ENCODE peak calls at places on chromosome 3, in six cellular contexts. H is AG04450; L is posterior vena cava; R is stimulated activated CD4-positive, alpha-beta T cell treated with anti-CD3 and anti-CD28 coated beads, Interleukin-2, amount 100 ng/mL, for 48 hours; W is activated CD4-positive, alpha-beta T cell treated with anti-CD3 and anti-CD28 coated beads, Interleukin-2, amount 50 U/mL, for 24 hours; U is endothelial cell. B is an unnamed sample.

GRCh38 chr3:52121459-52121795 is 32.8 kb downstream of the POC1A start:
- DNase-seq in H (no peak), L (no peak), R (no peak), W (no peak), U (no peak), B (no peak)

GRCh38 chr3:194503101-194503531 is 16.3 kb upstream of the ATP13A3 start:
- DNase-seq in H (no peak), L (no peak), R (no peak), W (no peak), U (no peak), B (peak; percentile 50)

GRCh38 chr3:141828487-141829284 is 47.8 kb upstream of the ATP1B3 start:
- DNase-seq in H (no peak), L (no peak), R (no peak), W (no peak), U (no peak), B (no peak)

GRCh38 chr3:15291589-15292541 is 40.5 kb downstream of the SH3BP5 start:
- DNase-seq in H (no peak), L (peak; percentile 79), R (no peak), W (peak; percentile 18), U (no peak), B (no peak)

GRCh38 chr3:69425249-69425648 is 39.4 kb upstream of the FRMD4B start:
- DNase-seq in H (no peak), L (no peak), R (no peak), W (no peak), U (peak; percentile 46), B (no peak)

GRCh38 chr3:171125010-171125409 is 98.5 kb upstream of the SLC2A2 start:
- DNase-seq in H (no peak), L (no peak), R (no peak), W (no peak), U (no peak), B (no peak)

GRCh38 chr3:165946360-165946759 is 109.1 kb upstream of the BCHE start:
- DNase-seq in H (no peak), L (no peak), R (no peak), W (no peak), U (no peak), B (no peak)

GRCh38 chr3:127088511-127089430 is 104.2 kb upstream of the PRR23E start:
- DNase-seq in H (no peak), L (peak; percentile 45), R (no peak), W (no peak), U (no peak), B (no peak)

GRCh38 chr3:193831495-193832455 is 238.8 kb downstream of the OPA1 start:
- DNase-seq in H (no peak), L (no peak), R (no peak), W (no peak), U (no peak), B (no peak)

GRCh38 chr3:36372534-36372935 is 7.8 kb upstream of the STAC start:
- DNase-seq in H (no peak), L (no peak), R (no peak), W (no peak), U (no peak), B (no peak)

GRCh38 chr3:60933828-60934227 is 317.4 kb downstream of the FHIT start:
- DNase-seq in H (no peak), L (no peak), R (no peak), W (no peak), U (no peak), B (no peak)

GRCh38 chr3:123286308-123287023 is 84.7 kb downstream of the SEC22A start:
- DNase-seq in H (peak; percentile 32), L (no peak), R (peak; percentile 32), W (no peak), U (peak; percentile 78), B (no peak)

GRCh38 chr3:157247391-157247790 is 87.4 kb upstream of the CCNL1 start:
- DNase-seq in H (no peak), L (no peak), R (no peak), W (no peak), U (no peak), B (no peak)

GRCh38 chr3:182889948-182890629 is 90.2 kb downstream of the DCUN1D1 start:
- DNase-seq in H (no peak), L (no peak), R (no peak), W (no peak), U (no peak), B (no peak)

GRCh38 chr3:184597783-184598182 is 36.2 kb downstream of the EPHB3 start:
- DNase-seq in H (no peak), L (peak; percentile 61), R (no peak), W (no peak), U (no peak), B (no peak)

GRCh38 chr3:81734742-81735141 is 26.7 kb downstream of the GBE1 start:
- DNase-seq in H (no peak), L (no peak), R (no peak), W (no peak), U (no peak), B (no peak)

GRCh38 chr3:102190340-102190723 is 244.5 kb upstream of the ZPLD1 start:
- DNase-seq in H (no peak), L (no peak), R (no peak), W (no peak), U (no peak), B (no peak)

GRCh38 chr3:186054481-186055399 is 54.1 kb downstream of the ETV5 start:
- DNase-seq in H (no peak), L (no peak), R (no peak), W (no peak), U (no peak), B (no peak)

GRCh38 chr3:151009981-151010380 is 37.5 kb upstream of the CLRN1 start:
- DNase-seq in H (no peak), L (no peak), R (no peak), W (no peak), U (no peak), B (no peak)

GRCh38 chr3:99172736-99173657 is 271.5 kb upstream of the DCBLD2 start:
- DNase-seq in H (peak; percentile 50), L (peak; percentile 59), R (peak; percentile 19), W (no peak), U (peak; percentile 68), B (peak; percentile 34)

GRCh38 chr3:135134293-135134692 is 339.2 kb downstream of the EPHB1 start:
- DNase-seq in H (no peak), L (no peak), R (no peak), W (no peak), U (no peak), B (no peak)

GRCh38 chr3:52395503-52395865 is 49.4 kb downstream of the SEMA3G start:
- DNase-seq in H (no peak), L (peak; percentile 76), R (no peak), W (no peak), U (no peak), B (no peak)

GRCh38 chr3:113221703-113222257 is 10.4 kb downstream of the BOC start:
- DNase-seq in H (no peak), L (no peak), R (no peak), W (no peak), U (no peak), B (no peak)

GRCh38 chr3:175304437-175304836 is 445.3 kb downstream of the NAALADL2 start:
- DNase-seq in H (no peak), L (no peak), R (no peak), W (no peak), U (no peak), B (no peak)

GRCh38 chr3:42839616-42840015 is 30.4 kb downstream of the ACKR2 start:
- DNase-seq in H (peak; percentile 42), L (no peak), R (peak; percentile 7), W (no peak), U (peak; percentile 53), B (peak; percentile 24)

GRCh38 chr3:136787226-136787793 is 31.6 kb upstream of the SLC35G2 start:
- DNase-seq in H (no peak), L (no peak), R (no peak), W (no peak), U (no peak), B (peak; percentile 31)

GRCh38 chr3:71069797-71070196 is 513.7 kb downstream of the FOXP1 start:
- DNase-seq in H (no peak), L (peak; percentile 89), R (peak; percentile 57), W (no peak), U (peak; percentile 69), B (no peak)